ENCODE peak calls at places on chromosomes 5 and 9, in four cellular contexts. One of them, this sample, is unnamed.
A peak's percentile ranks its signal among the peaks of the same experiment; 100 is the strongest.

GRCh38 chr9:135116892-135117680 is 29.6 kb downstream of the OLFM1 start:
- DNase-seq in HepG2: no peak
- DNase-seq in GM12878: no peak
- DNase-seq in K562: no peak
- DNase-seq in this sample: no peak

GRCh38 chr9:137272241-137273094 is 5.1 kb upstream of the TOR4A start:
- DNase-seq in HepG2: no peak
- DNase-seq in GM12878: no peak
- DNase-seq in K562: no peak
- DNase-seq in this sample: no peak

GRCh38 chr9:124783830-124784229 is 6.9 kb downstream of the OLFML2A start:
- DNase-seq in HepG2: no peak
- DNase-seq in GM12878: no peak
- DNase-seq in K562: no peak
- DNase-seq in this sample: no peak

GRCh38 chr9:89941875-89942274 is 337.1 kb downstream of the GADD45G start:
- DNase-seq in HepG2: no peak
- DNase-seq in GM12878: no peak
- DNase-seq in K562: no peak
- DNase-seq in this sample: no peak

GRCh38 chr5:72649449-72649848 is 142.2 kb upstream of the ZNF366 start:
- DNase-seq in HepG2: no peak
- DNase-seq in GM12878: no peak
- DNase-seq in K562: peak; percentile 22
- DNase-seq in this sample: no peak

GRCh38 chr9:32251539-32251938 is 132.9 kb upstream of the ACO1 start:
- DNase-seq in HepG2: peak; percentile 80
- DNase-seq in GM12878: peak; percentile 13
- DNase-seq in K562: no peak
- DNase-seq in this sample: peak; percentile 58

GRCh38 chr9:16824545-16825041 is 45.9 kb downstream of the BNC2 start:
- DNase-seq in HepG2: no peak
- DNase-seq in GM12878: no peak
- DNase-seq in K562: no peak
- DNase-seq in this sample: peak; percentile 24

GRCh38 chr5:124468671-124469411 is 277.6 kb downstream of the ZNF608 start:
- DNase-seq in HepG2: no peak
- DNase-seq in GM12878: no peak
- DNase-seq in K562: no peak
- DNase-seq in this sample: no peak

GRCh38 chr5:111672126-111672525 is 84.9 kb downstream of the NREP start:
- DNase-seq in HepG2: no peak
- DNase-seq in GM12878: no peak
- DNase-seq in K562: no peak
- DNase-seq in this sample: no peak

GRCh38 chr5:168793844-168794837 is 215.0 kb upstream of the PANK3 start:
- DNase-seq in HepG2: peak; percentile 33
- DNase-seq in GM12878: no peak
- DNase-seq in K562: no peak
- DNase-seq in this sample: peak; percentile 4

GRCh38 chr5:58912102-58912501 is 329.2 kb downstream of the RAB3C start:
- DNase-seq in HepG2: no peak
- DNase-seq in GM12878: no peak
- DNase-seq in K562: no peak
- DNase-seq in this sample: no peak

GRCh38 chr9:19420877-19421276 is 12.1 kb downstream of the ACER2 start:
- DNase-seq in HepG2: no peak
- DNase-seq in GM12878: no peak
- DNase-seq in K562: no peak
- DNase-seq in this sample: no peak

DNA sequence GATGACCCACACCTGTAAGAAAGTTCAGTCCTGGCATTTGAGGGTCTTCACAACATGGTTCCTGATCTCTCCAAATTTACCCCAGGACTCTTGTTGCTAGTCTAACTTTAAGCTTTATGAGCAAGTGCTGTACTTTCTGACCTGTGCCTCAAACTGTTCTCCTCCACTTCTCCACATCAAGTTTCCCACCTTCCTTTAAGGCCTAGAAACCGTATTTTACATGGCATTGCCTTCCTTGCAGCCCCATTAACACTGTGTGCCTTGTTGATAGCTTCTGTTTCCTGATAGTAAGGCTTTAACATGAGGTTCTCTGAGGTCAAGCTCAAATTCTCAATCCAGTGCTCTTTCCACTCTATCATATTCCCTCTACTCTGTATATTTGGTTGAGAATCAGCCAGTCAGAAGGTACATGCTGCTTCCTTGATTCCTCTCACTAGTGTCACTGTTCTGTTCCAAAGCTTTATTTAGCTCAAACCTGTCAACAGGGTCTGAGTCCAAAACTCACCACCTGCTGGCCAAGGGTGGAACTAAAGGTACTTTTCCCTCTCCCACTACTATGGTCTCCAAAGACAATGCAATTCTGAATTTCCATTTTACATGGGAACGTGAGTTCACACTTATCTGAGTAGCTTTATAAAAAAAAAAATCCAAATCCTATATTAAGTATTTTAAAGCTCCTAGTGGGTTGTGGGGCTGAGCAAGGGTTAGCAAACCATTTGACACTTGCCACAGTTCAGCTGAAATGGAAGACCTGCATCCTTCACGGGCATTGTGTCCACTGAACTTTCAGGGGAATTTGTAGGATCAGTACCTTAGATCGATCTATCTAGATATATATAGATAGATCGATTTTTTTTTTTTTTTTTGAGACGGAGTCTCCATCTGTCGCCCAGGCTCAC is 21.1 kb downstream of the VCP start:
- DNase-seq in HepG2: peak; percentile 45
- DNase-seq in GM12878: no peak
- DNase-seq in K562: peak; percentile 50
- DNase-seq in this sample: peak; percentile 56
- TF ChIP-seq POLR2AphosphoS5 in HepG2: no peak
- TF ChIP-seq POLR2AphosphoS5 in GM12878: no peak
- TF ChIP-seq POLR2AphosphoS5 in K562: no peak
- TF ChIP-seq POLR2AphosphoS5 in this sample: peak; percentile 4

GRCh38 chr5:98963019-98963418 is 34.2 kb upstream of the CHD1 start:
- DNase-seq in HepG2: no peak
- DNase-seq in GM12878: no peak
- DNase-seq in K562: no peak
- DNase-seq in this sample: no peak

GRCh38 chr5:98962587-98962986 is 33.8 kb upstream of the CHD1 start:
- DNase-seq in HepG2: no peak
- DNase-seq in GM12878: no peak
- DNase-seq in K562: no peak
- DNase-seq in this sample: no peak

GRCh38 chr5:98961665-98962344 is 33.0 kb upstream of the CHD1 start:
- DNase-seq in HepG2: no peak
- DNase-seq in GM12878: no peak
- DNase-seq in K562: no peak
- DNase-seq in this sample: no peak

GRCh38 chr5:98954392-98955028 is 25.7 kb upstream of the CHD1 start:
- DNase-seq in HepG2: no peak
- DNase-seq in GM12878: no peak
- DNase-seq in K562: peak; percentile 29
- DNase-seq in this sample: no peak

GRCh38 chr5:98957307-98957706 is 28.5 kb upstream of the CHD1 start:
- DNase-seq in HepG2: no peak
- DNase-seq in GM12878: no peak
- DNase-seq in K562: no peak
- DNase-seq in this sample: peak; percentile 16
- H3K4me3 ChIP-seq in HepG2: no peak overlapping the region
- H3K4me3 ChIP-seq in GM12878: no peak overlapping the region
- H3K4me3 ChIP-seq in K562: no peak overlapping the region
- H3K4me3 ChIP-seq in this sample: no peak overlapping the region

DNA sequence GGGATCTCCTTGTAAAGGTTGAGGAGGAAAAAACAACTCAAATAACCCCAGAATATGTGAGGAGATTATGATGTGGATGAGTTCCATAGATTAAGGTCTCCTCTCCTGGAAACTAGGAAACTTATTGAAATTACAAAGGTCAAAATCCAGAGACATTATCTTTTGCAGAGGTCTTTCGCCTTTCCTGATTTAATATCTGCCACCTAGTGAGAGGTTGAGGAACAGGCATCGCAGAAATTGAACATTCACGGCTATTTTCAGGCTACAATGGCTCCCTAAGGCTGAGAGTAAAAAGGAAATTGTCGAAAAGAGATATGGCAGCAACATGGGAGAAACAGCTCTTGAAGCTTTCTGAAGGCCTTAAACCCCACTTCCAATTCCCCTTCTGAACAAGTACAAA is 127.5 kb upstream of the PLCXD3 start:
- DNase-seq in HepG2: no peak
- DNase-seq in GM12878: no peak
- DNase-seq in K562: no peak
- DNase-seq in this sample: no peak
- TF ChIP-seq MYC in HepG2: no peak
- TF ChIP-seq MYC in GM12878: no peak
- TF ChIP-seq MYC in K562: no peak
- TF ChIP-seq MYC in this sample: no peak

GRCh38 chr5:32604800-32605765 is 19.7 kb downstream of the SUB1 start:
- DNase-seq in HepG2: no peak
- DNase-seq in GM12878: no peak
- DNase-seq in K562: no peak
- DNase-seq in this sample: no peak
- TF ChIP-seq POLR2AphosphoS5 in HepG2: no peak
- TF ChIP-seq POLR2AphosphoS5 in GM12878: peak; percentile 59
- TF ChIP-seq POLR2AphosphoS5 in K562: no peak
- TF ChIP-seq POLR2AphosphoS5 in this sample: no peak

DNA sequence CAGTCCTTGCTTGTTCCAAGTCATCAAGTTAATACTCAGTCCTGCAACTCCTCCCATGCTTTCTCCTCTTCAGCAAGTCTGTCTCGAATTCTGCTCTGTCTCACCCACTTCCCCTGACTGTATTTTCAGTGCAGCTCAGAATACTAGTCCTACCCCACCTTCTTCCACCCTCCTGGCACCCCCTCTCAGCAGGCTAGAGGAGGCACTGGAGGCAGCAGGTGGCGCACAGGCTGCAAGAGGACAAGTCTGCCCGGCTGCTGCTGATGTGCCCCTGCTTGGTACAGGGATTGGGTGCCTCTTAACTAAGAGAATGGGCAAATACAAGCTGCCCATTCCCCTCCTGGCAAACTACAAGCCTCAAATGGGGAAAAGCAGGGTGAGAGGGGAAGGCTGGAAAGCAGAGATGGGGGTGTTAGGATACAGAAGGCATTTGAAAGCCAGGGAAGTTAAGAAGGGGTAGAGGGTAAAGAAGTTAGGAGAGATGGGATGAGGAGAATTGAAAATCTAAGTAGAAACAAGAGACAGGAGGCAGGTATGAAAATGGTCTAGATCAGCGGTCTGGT is 5.0 kb downstream of the TLN1 start:
- DNase-seq in HepG2: peak; percentile 35
- DNase-seq in GM12878: no peak
- DNase-seq in K562: no peak
- DNase-seq in this sample: peak; percentile 72
- H3K4me3 ChIP-seq in HepG2: no peak overlapping the region
- H3K4me3 ChIP-seq in GM12878: peak overlapping the region; percentile 93
- H3K4me3 ChIP-seq in K562: peak overlapping the region; percentile 85
- H3K4me3 ChIP-seq in this sample: no peak overlapping the region

GRCh38 chr5:107391787-107392186 is 278.9 kb downstream of the EFNA5 start:
- DNase-seq in HepG2: no peak
- DNase-seq in GM12878: no peak
- DNase-seq in K562: no peak
- DNase-seq in this sample: no peak

GRCh38 chr5:107385701-107386100 is 285.0 kb downstream of the EFNA5 start:
- DNase-seq in HepG2: no peak
- DNase-seq in GM12878: no peak
- DNase-seq in K562: no peak
- DNase-seq in this sample: no peak

GRCh38 chr5:107389769-107390168 is 281.0 kb downstream of the EFNA5 start:
- DNase-seq in HepG2: no peak
- DNase-seq in GM12878: no peak
- DNase-seq in K562: no peak
- DNase-seq in this sample: peak; percentile 53

GRCh38 chr5:107389130-107389553 is 281.6 kb downstream of the EFNA5 start:
- DNase-seq in HepG2: no peak
- DNase-seq in GM12878: peak; percentile 92
- DNase-seq in K562: no peak
- DNase-seq in this sample: peak; percentile 92

GRCh38 chr5:107388111-107388861 is 282.5 kb downstream of the EFNA5 start:
- DNase-seq in HepG2: no peak
- DNase-seq in GM12878: peak; percentile 57
- DNase-seq in K562: no peak
- DNase-seq in this sample: peak; percentile 59
- TF ChIP-seq MYC in HepG2: no peak
- TF ChIP-seq MYC in GM12878: no peak
- TF ChIP-seq MYC in K562: no peak
- TF ChIP-seq MYC in this sample: no peak

This sample was measured in endothelial cell of umbilical vein.